ENCODE peak calls at places on chromosome 1, in nine cellular contexts. B, W, Y, G, P, X, V, S and A are unnamed samples.

GRCh38 chr1:23634840-23635642 is 56.6 kb upstream of the RPL11 start:
- DNase-seq in B (peak), W (peak), Y (peak), G (peak), P (peak), X (peak), V (peak), S (peak), A (peak)

GRCh38 chr1:185786524-185786923 is 52.3 kb downstream of the HMCN1 start:
- DNase-seq in B (no peak), W (no peak), Y (no peak), G (no peak), P (no peak), X (peak), V (no peak), S (no peak), A (no peak)

GRCh38 chr1:167640051-167640450 is 10.0 kb downstream of the RCSD1 start:
- DNase-seq in B (no peak), W (no peak), Y (no peak), G (no peak), P (no peak), X (no peak), V (no peak), S (no peak), A (no peak)

GRCh38 chr1:43947061-43947889 is 525 bp downstream of the IPO13 start:
- DNase-seq in B (no peak), W (no peak), Y (no peak), G (no peak), P (no peak), X (no peak), V (no peak), S (no peak), A (no peak)

GRCh38 chr1:30012455-30013440 is 710.6 kb downstream of the MATN1 start:
- DNase-seq in B (no peak), W (no peak), Y (no peak), G (no peak), P (no peak), X (no peak), V (no peak), S (peak), A (no peak)

GRCh38 chr1:20212685-20213331 is 26.5 kb upstream of the PLA2G2C start:
- DNase-seq in B (peak), W (peak), Y (peak), G (peak), P (peak), X (peak), V (peak), S (peak), A (peak)

GRCh38 chr1:87045757-87046422 is 131.5 kb downstream of the HS2ST1 start:
- DNase-seq in B (no peak), W (no peak), Y (no peak), G (no peak), P (no peak), X (peak), V (no peak), S (no peak), A (peak)

GRCh38 chr1:7752512-7753417 is 18.3 kb upstream of the VAMP3 start:
- DNase-seq in B (peak), W (peak), Y (peak), G (peak), P (peak), X (peak), V (peak), S (no peak), A (peak)

GRCh38 chr1:167968569-167968968 is 31.7 kb upstream of the MPC2 start:
- DNase-seq in B (no peak), W (no peak), Y (no peak), G (no peak), P (no peak), X (no peak), V (no peak), S (no peak), A (no peak)

GRCh38 chr1:7300893-7301292 is 470.2 kb upstream of the VAMP3 start:
- DNase-seq in B (peak), W (no peak), Y (no peak), G (no peak), P (no peak), X (peak), V (no peak), S (no peak), A (no peak)

GRCh38 chr1:25577151-25577920 is 33.9 kb downstream of the LDLRAP1 start:
- DNase-seq in B (no peak), W (no peak), Y (no peak), G (no peak), P (no peak), X (no peak), V (no peak), S (no peak), A (no peak)

GRCh38 chr1:32881871-32882850 is 4.1 kb upstream of the HPCA start:
- DNase-seq in B (no peak), W (no peak), Y (no peak), G (no peak), P (peak), X (no peak), V (no peak), S (peak), A (no peak)

GRCh38 chr1:23645338-23645737 is 46.3 kb upstream of the RPL11 start:
- DNase-seq in B (no peak), W (no peak), Y (no peak), G (no peak), P (no peak), X (no peak), V (no peak), S (no peak), A (no peak)

GRCh38 chr1:117656202-117656641 is 50.4 kb downstream of the TENT5C start:
- DNase-seq in B (no peak), W (no peak), Y (no peak), G (no peak), P (no peak), X (no peak), V (no peak), S (no peak), A (peak)

GRCh38 chr1:1432951-1433803 is 2.3 kb upstream of the VWA1 start:
- DNase-seq in B (peak), W (no peak), Y (peak), G (peak), P (peak), X (no peak), V (peak), S (peak), A (peak)

GRCh38 chr1:84156210-84156621 is 12.1 kb downstream of the PRKACB start:
- DNase-seq in B (peak), W (peak), Y (no peak), G (no peak), P (no peak), X (peak), V (no peak), S (no peak), A (no peak)

DNA sequence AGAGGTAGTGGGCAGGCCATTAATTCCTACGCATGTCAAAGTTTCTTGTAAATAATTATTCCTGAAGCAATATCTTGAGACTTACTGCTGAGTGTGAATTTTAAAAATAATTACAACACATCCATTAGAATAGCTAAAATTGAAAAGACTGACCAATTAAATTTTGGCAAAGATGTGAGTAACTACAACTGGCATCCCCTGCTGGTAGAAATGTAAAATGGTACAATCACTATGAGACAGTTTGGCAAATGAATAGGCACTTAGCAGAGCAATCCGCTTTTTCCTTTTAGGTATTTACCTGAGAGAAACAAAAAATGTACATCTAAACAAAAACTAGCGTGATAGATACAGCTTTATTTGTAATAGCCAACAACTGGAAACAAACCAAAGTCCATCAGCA is 798.9 kb downstream of the BRINP3 start:
- DNase-seq in B (no peak), W (no peak), Y (no peak), G (no peak), P (no peak), X (no peak), V (no peak), S (no peak), A (no peak)
- TF ChIP-seq CTCF in B (peak), W (no peak), Y (no peak), G (peak), P (peak), X (peak), V (peak), S (no peak), A (peak)

GRCh38 chr1:244833734-244834595 is 1.5 kb upstream of the COX20 start:
- DNase-seq in B (peak), W (no peak), Y (peak), G (peak), P (peak), X (peak), V (peak), S (peak), A (peak)
- TF ChIP-seq CTCF in B (peak), W (peak), Y (peak), G (peak), P (peak), X (peak), V (peak), S (peak), A (no peak)

GRCh38 chr1:194117582-194117981 is 931.2 kb upstream of the B3GALT2 start:
- DNase-seq in B (no peak), W (no peak), Y (peak), G (peak), P (no peak), X (no peak), V (no peak), S (no peak), A (no peak)
- TF ChIP-seq CTCF in B (no peak), W (no peak), Y (no peak), G (peak), P (peak), X (no peak), V (peak), S (no peak), A (no peak)

GRCh38 chr1:202170726-202171125 is 10.3 kb upstream of the PTPN7 start:
- DNase-seq in B (no peak), W (no peak), Y (no peak), G (no peak), P (no peak), X (no peak), V (no peak), S (no peak), A (no peak)
- TF ChIP-seq CTCF in B (no peak), W (no peak), Y (no peak), G (no peak), P (no peak), X (no peak), V (no peak), S (no peak), A (no peak)